ENCODE peak calls at places on chromosomes 3 and 15, in four cellular contexts. W, Q, F and L are unnamed samples.

GRCh38 chr3:106345353-106346027 is 476.7 kb upstream of the CBLB start:
- DNase-seq in Q (no peak), W (no peak), F (no peak), L (no peak)

GRCh38 chr3:20696393-20697045 is 510.5 kb upstream of the SGO1 start:
- DNase-seq in F (no peak), Q (no peak), W (no peak), L (no peak)

GRCh38 chr15:60585743-60586708 is 107.1 kb upstream of the ICE2 start:
- DNase-seq in W (no peak), F (peak; percentile 66), Q (peak; percentile 69), L (peak; percentile 42)

GRCh38 chr3:52393959-52394670 is 50.8 kb downstream of the SEMA3G start:
- DNase-seq in W (no peak), Q (no peak), F (no peak), L (no peak)

GRCh38 chr15:77851696-77852095 is 219.0 kb upstream of the LINGO1 start:
- DNase-seq in W (no peak), F (peak; percentile 81), Q (no peak), L (no peak)

GRCh38 chr3:183764854-183765731 is 60.3 kb downstream of the MAP6D1 start:
- DNase-seq in F (peak; percentile 23), Q (no peak), W (no peak), L (no peak)

GRCh38 chr15:63928185-63928852 is 94.6 kb upstream of the HERC1 start:
- DNase-seq in Q (no peak), F (no peak), W (no peak), L (no peak)

GRCh38 chr3:15332405-15333098 is at the start of gene SH3BP5:
- DNase-seq in W (peak; percentile 87), F (peak; percentile 93), Q (peak; percentile 89), L (peak; percentile 79)

GRCh38 chr3:71468311-71469130 is 115.0 kb downstream of the FOXP1 start:
- DNase-seq in W (no peak), F (no peak), Q (no peak), L (no peak)

GRCh38 chr3:37944243-37944955 is 46.2 kb upstream of the VILL start:
- DNase-seq in F (no peak), Q (no peak), W (peak; percentile 30), L (no peak)

GRCh38 chr3:47412842-47413520 is 32.2 kb downstream of the PTPN23 start:
- DNase-seq in W (no peak), F (no peak), Q (no peak), L (no peak)

GRCh38 chr3:187702507-187703033 is at the start of gene RTP2:
- DNase-seq in F (no peak), W (no peak), Q (no peak), L (no peak)

GRCh38 chr3:177451940-177452484 is 254.7 kb upstream of the TBL1XR1 start:
- DNase-seq in W (no peak), F (peak; percentile 36), Q (no peak), L (no peak)

GRCh38 chr15:29233566-29233965 is 36.1 kb downstream of the NSMCE3 start:
- DNase-seq in F (no peak), Q (no peak), W (no peak), L (no peak)

GRCh38 chr15:62782100-62782791 is 260.3 kb upstream of the TPM1 start:
- DNase-seq in W (peak; percentile 56), Q (peak; percentile 50), F (peak; percentile 83), L (peak; percentile 45)

GRCh38 chr3:167626490-167626889 is 27.3 kb downstream of the WDR49 start:
- DNase-seq in Q (no peak), W (no peak), F (no peak), L (no peak)

GRCh38 chr15:35256555-35256954 is 171.5 kb upstream of the NANOGP8 start:
- DNase-seq in F (no peak), W (no peak), Q (no peak), L (no peak)

GRCh38 chr3:129112308-129113052 is 9.1 kb downstream of the RAB43 start:
- DNase-seq in Q (no peak), F (no peak), W (no peak), L (no peak)
- TF ChIP-seq TEAD4 in Q (no peak), F (no peak), W (no peak), L (no peak)

GRCh38 chr3:129838086-129838485 is 55.4 kb downstream of the TMCC1 start:
- DNase-seq in F (no peak), Q (no peak), W (no peak), L (no peak)

GRCh38 chr3:129836381-129837056 is 57.0 kb downstream of the TMCC1 start:
- DNase-seq in Q (no peak), F (no peak), W (no peak), L (no peak)

GRCh38 chr3:129840707-129841360 is 52.7 kb downstream of the TMCC1 start:
- DNase-seq in W (no peak), Q (no peak), F (no peak), L (no peak)

GRCh38 chr3:129834580-129834979 is 58.9 kb downstream of the TMCC1 start:
- DNase-seq in W (no peak), Q (no peak), F (no peak), L (no peak)

GRCh38 chr3:129837057-129837631 is 56.4 kb downstream of the TMCC1 start:
- DNase-seq in F (peak; percentile 14), Q (no peak), W (no peak), L (no peak)
- TF ChIP-seq TEAD4 in F (no peak), Q (no peak), W (no peak), L (no peak)

GRCh38 chr3:55620361-55621025 is 133.4 kb upstream of the WNT5A start:
- DNase-seq in W (no peak), Q (peak; percentile 2), F (no peak), L (no peak)
- TF ChIP-seq TEAD4 in W (peak; percentile 51), Q (no peak), F (no peak), L (no peak)

DNA sequence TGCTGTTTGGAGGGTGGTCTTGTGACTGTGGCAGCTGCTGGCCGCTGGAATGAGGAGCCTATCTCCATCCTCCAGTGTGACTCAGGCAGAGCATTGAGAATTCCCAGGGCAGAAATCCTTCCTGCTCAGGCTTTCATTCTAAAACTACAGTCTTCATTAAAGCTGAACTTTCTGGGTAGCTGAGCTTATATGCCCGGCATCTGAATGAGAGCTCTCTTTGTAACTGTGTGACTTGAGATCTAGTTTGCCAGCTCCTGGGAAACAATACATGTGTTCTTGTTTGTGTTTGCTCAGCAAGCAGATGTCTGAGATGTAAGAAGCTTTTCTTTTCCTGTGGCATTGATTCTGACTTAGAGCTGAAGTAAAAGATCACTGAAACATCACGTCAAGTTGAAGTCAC is 22.4 kb downstream of the RLBP1 start:
- DNase-seq in Q (no peak), W (no peak), F (no peak), L (no peak)
- TF ChIP-seq TEAD4 in Q (no peak), W (no peak), F (no peak), L (no peak)

GRCh38 chr3:124814620-124815421 is 72.3 kb downstream of the ITGB5 start:
- DNase-seq in W (no peak), Q (no peak), F (no peak), L (no peak)

GRCh38 chr3:124816206-124816605 is 71.0 kb downstream of the ITGB5 start:
- DNase-seq in Q (no peak), F (no peak), W (no peak), L (no peak)

GRCh38 chr3:124813541-124813940 is 73.6 kb downstream of the ITGB5 start:
- DNase-seq in Q (no peak), W (no peak), F (no peak), L (no peak)

GRCh38 chr3:124818398-124819150 is 68.6 kb downstream of the ITGB5 start:
- DNase-seq in F (no peak), W (no peak), Q (no peak), L (no peak)

GRCh38 chr3:124817079-124817478 is 70.1 kb downstream of the ITGB5 start:
- DNase-seq in W (no peak), F (no peak), Q (no peak), L (no peak)
- TF ChIP-seq TEAD4 in W (no peak), F (no peak), Q (no peak), L (no peak)

GRCh38 chr15:85462029-85462428 is 81.6 kb downstream of the AKAP13 start:
- DNase-seq in W (no peak), F (no peak), Q (no peak), L (no peak)
- TF ChIP-seq TEAD4 in W (no peak), F (no peak), Q (no peak), L (no peak)

GRCh38 chr15:70566047-70566835 is 197.1 kb downstream of the UACA start:
- DNase-seq in W (peak; percentile 48), F (no peak), Q (no peak), L (no peak)
- TF ChIP-seq TEAD4 in W (no peak), F (no peak), Q (no peak), L (no peak)